ENCODE peak calls at places on chromosomes 12 and 14, in four cellular contexts. V is spleen, C is kidney tubule cell, H is left ventricle myocardium inferior. S is an unnamed sample.

GRCh38 chr12:49912345-49912744 is 8.6 kb upstream of the FAIM2 start:
- DNase-seq in V (no peak), C (no peak), H (peak; percentile 60), S (no peak)

GRCh38 chr12:100942984-100943749 is 148.6 kb downstream of the ANO4 start:
- DNase-seq in V (no peak), C (no peak), H (no peak), S (no peak)

GRCh38 chr12:102195826-102196225 is 1.8 kb downstream of the PMCH start:
- DNase-seq in V (no peak), C (no peak), H (no peak), S (no peak)

GRCh38 chr14:105187935-105188524 is 6.9 kb upstream of the NUDT14 start:
- DNase-seq in V (no peak), C (no peak), H (no peak), S (no peak)

GRCh38 chr14:95895720-95896119 is 19.1 kb downstream of the TUNAR start:
- DNase-seq in V (no peak), C (peak; percentile 49), H (no peak), S (no peak)

GRCh38 chr12:8687846-8688601 is 9.8 kb upstream of the RIMKLB start:
- DNase-seq in V (no peak), C (peak; percentile 76), H (no peak), S (no peak)

GRCh38 chr14:50375760-50376159 is 20.9 kb downstream of the CDKL1 start:
- DNase-seq in V (no peak), C (no peak), H (no peak), S (no peak)

GRCh38 chr14:54881761-54882401 is 20.7 kb downstream of the GCH1 start:
- DNase-seq in V (no peak), C (no peak), H (no peak), S (no peak)

GRCh38 chr12:113416091-113416754 is 6.0 kb upstream of the SDSL start:
- DNase-seq in V (no peak), C (no peak), H (no peak), S (no peak)

S was measured in suprapubic skin.